ENCODE peak calls at places on chromosomes 13 and 19, in six cellular contexts. A is NT2/D1, G is PC-3, U is fibroblast of lung, D is IMR-90, W is colonic mucosa. F is an unnamed sample.

GRCh38 chr13:112731667-112732616 is 42.1 kb downstream of the ATP11A start:
- DNase-seq in A (no peak), G (no peak), U (no peak), D (no peak), W (no peak), F (no peak)

GRCh38 chr13:101242720-101243119 is 173.6 kb downstream of the NALCN start:
- DNase-seq in A (no peak), G (no peak), U (peak; percentile 33), D (peak; percentile 28), W (no peak), F (no peak)

GRCh38 chr13:21240586-21240985 is 64.1 kb downstream of the MRPL57 start:
- DNase-seq in A (no peak), G (peak; percentile 37), U (no peak), D (peak; percentile 58), W (no peak), F (peak; percentile 87)

GRCh38 chr19:14450168-14450874 is 17.2 kb downstream of the PKN1 start:
- DNase-seq in A (peak; percentile 87), G (peak; percentile 67), U (no peak), D (no peak), W (peak; percentile 39), F (peak; percentile 66)

GRCh38 chr19:30887042-30887441 is 462.2 kb downstream of the TSHZ3 start:
- DNase-seq in A (no peak), G (no peak), U (no peak), D (no peak), W (no peak), F (no peak)

GRCh38 chr13:106083620-106084350 is 451.7 kb downstream of the EFNB2 start:
- DNase-seq in A (no peak), G (peak; percentile 72), U (peak; percentile 59), D (peak; percentile 54), W (peak; percentile 63), F (peak; percentile 58)

GRCh38 chr13:107450931-107451330 is 764.4 kb downstream of the LIG4 start:
- DNase-seq in A (no peak), G (peak; percentile 56), U (peak; percentile 96), D (peak; percentile 99), W (no peak), F (peak; percentile 98)

GRCh38 chr13:28356506-28357064 is 138.3 kb downstream of the FLT1 start:
- DNase-seq in A (no peak), G (no peak), U (no peak), D (no peak), W (no peak), F (no peak)

GRCh38 chr13:20359335-20359734 is 127.2 kb upstream of the GJB6 start:
- DNase-seq in A (no peak), G (peak; percentile 98), U (peak; percentile 98), D (peak; percentile 99), W (no peak), F (peak; percentile 94)

GRCh38 chr19:11580665-11581418 is 3.4 kb upstream of the ACP5 start:
- DNase-seq in A (no peak), G (peak; percentile 9), U (no peak), D (peak; percentile 8), W (no peak), F (peak; percentile 23)

GRCh38 chr13:32016631-32017030 is 14.9 kb upstream of the FRY start:
- DNase-seq in A (no peak), G (no peak), U (no peak), D (no peak), W (no peak), F (peak; percentile 58)

GRCh38 chr19:5491565-5491964 is 36.3 kb downstream of the ZNRF4 start:
- DNase-seq in A (no peak), G (no peak), U (no peak), D (no peak), W (no peak), F (no peak)

GRCh38 chr19:45592366-45592765 is 7.8 kb upstream of the OPA3 start:
- DNase-seq in A (no peak), G (peak; percentile 41), U (no peak), D (no peak), W (no peak), F (peak; percentile 21)

GRCh38 chr19:45591004-45591637 is 6.5 kb upstream of the OPA3 start:
- DNase-seq in A (peak; percentile 16), G (no peak), U (peak; percentile 45), D (peak; percentile 35), W (peak; percentile 68), F (peak; percentile 34)

GRCh38 chr19:45591638-45592005 is 7.0 kb upstream of the OPA3 start:
- DNase-seq in A (no peak), G (no peak), U (no peak), D (no peak), W (no peak), F (no peak)

GRCh38 chr19:45595814-45596213 is 6.2 kb downstream of the GPR4 start:
- DNase-seq in A (no peak), G (no peak), U (peak; percentile 16), D (peak; percentile 43), W (no peak), F (peak; percentile 26)

DNA sequence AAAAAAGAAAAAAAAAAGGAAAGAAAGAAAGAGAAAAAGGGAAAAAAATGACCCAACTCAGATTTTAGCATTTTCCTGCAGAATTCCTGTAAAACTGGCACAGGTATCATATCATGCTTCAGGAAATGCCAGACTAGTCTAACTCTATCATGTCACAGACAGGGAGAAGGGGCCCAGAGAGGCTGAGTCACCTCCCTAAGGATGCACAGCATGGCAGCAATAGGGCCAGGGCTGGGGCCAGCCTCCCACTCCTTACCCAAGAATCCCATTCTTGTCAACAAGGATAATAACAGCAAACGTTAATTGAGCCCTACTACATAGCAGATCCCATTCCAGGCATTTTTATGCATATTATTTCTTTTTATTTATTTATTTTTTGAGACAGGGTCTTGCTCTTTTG is 8.5 kb downstream of the GPR4 start:
- DNase-seq in A (no peak), G (no peak), U (no peak), D (no peak), W (no peak), F (no peak)
- H3K27me3 ChIP-seq in A (peaks cover 13% of the 10 kb centered on the region), G (no peaks in the 10 kb centered on the region), U (peaks cover 5% of the 10 kb centered on the region), D (peaks cover 24% of the 10 kb centered on the region), W (peaks cover 2% of the 10 kb centered on the region), F (no peaks in the 10 kb centered on the region)

DNA sequence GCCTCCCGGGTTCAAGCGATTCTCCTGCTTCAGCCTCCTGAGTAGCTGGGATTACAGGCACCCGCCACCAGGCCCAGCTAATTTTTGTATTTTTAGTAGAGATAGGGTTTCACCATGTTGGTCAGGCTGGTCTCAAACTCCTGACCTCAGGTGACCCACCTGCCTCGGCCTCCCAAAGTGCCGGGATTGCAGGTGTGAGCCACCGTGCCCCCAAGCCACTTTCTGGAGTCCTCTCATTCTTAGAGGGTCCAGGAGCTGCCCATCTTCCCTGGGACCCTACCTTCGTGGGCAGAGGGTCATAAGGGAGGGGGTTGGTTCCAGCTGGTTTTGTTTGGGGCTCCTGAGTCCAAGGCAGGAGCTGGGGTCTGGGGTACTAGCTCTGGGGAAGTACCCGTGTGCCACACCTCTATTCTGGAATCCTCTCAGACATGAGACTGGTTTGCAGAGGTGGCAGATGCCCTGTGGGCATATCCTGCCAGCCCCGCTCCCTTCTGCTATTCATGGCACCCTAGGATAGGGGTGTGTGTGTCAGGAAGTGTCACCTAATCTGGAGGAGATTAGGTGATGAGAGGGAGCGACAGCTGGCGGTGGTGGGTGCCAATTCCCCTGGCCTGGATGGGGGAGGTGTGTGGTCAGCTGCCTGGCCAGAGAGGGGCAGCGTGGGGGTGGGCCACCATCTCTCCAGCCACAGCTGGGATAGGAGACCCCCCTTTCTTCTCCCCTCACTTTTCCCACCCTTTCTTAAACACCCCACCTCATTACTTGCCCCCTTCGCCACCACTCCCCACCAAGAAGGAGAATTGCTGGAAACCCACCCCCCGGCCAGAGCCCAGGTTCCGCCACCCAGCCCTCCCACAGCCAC is 2.1 kb downstream of the PRMT1 start:
- DNase-seq in A (no peak), G (peak; percentile 32), U (no peak), D (no peak), W (no peak), F (peak; percentile 24)
- H3K9ac ChIP-seq in A (no peak overlapping the region), G (no peak overlapping the region), U (no peak overlapping the region), D (no peak overlapping the region), W (peak overlapping the region; percentile 44), F (no peak overlapping the region)

GRCh38 chr19:4297901-4298771 is 4.1 kb downstream of the TMIGD2 start:
- DNase-seq in A (no peak), G (no peak), U (no peak), D (no peak), W (no peak), F (no peak)
- H3K27me3 ChIP-seq in A (no peaks in the 10 kb centered on the region), G (no peaks in the 10 kb centered on the region), U (peaks cover 3% of the 10 kb centered on the region), D (peaks cover 12% of the 10 kb centered on the region), W (no peaks in the 10 kb centered on the region), F (no peaks in the 10 kb centered on the region)

DNA sequence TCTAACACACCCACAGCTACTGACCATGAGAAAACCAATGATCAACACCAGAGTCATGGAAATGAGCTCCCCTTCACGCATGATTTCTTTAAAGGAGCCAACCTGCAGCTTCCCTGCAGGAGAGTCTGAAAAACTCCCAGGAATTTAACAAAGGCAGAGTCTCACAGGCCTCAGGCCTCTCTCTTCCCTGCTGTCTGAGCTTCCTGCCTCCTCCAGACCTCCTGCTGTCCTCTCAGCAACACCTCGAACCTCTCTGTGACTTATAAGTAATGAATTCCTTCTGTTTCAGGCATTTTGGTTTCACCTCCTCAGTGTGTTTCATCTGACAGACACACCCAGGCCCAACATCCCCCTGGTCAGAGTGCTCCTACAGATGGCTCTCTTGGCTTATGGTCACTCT is 1044.4 kb downstream of the UQCRFS1 start:
- DNase-seq in A (peak; percentile 71), G (no peak), U (no peak), D (no peak), W (no peak), F (no peak)
- H3K9ac ChIP-seq in A (no peak overlapping the region), G (no peak overlapping the region), U (no peak overlapping the region), D (no peak overlapping the region), W (no peak overlapping the region), F (no peak overlapping the region)

GRCh38 chr13:111412251-111412650 is 91.8 kb downstream of the TEX29 start:
- DNase-seq in A (no peak), G (no peak), U (no peak), D (no peak), W (no peak), F (no peak)
- H3K27me3 ChIP-seq in A (no peaks in the 10 kb centered on the region), G (peaks cover 92% of the 10 kb centered on the region), U (no peaks in the 10 kb centered on the region), D (peaks cover 20% of the 10 kb centered on the region), W (peaks cover 6% of the 10 kb centered on the region), F (peaks cover 70% of the 10 kb centered on the region)

DNA sequence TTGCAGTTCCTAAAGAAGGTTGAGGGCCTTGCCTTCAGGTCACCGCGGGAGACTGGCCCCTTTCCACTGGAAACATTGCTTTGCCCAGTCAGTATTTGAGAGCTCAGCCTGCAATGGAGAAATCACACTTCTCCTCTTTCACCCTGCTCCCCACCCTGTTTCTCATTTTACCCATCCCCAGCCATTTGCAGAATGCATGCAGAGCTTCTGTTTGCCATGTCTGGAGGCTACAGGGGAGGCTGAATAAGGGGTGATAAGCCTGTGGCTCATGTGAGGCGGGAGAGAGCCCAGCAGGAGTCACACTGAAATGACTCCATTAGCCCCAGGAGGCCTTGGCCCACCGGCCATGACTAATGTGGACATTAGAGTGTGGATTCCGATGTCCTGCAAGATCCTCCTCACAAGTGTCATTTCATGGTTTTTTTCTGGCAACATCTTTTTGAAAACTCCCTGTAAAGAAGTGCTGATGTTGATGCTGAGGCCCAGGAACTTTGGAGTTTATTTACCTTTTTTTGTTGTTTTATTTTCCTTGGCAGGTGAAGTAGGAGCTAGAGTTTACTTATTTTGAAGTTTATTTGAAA is 6.3 kb downstream of the SPINT2 start:
- DNase-seq in A (no peak), G (peak; percentile 81), U (no peak), D (peak; percentile 56), W (no peak), F (peak; percentile 87)
- H3K9ac ChIP-seq in A (no peak overlapping the region), G (peak overlapping the region; percentile 21), U (no peak overlapping the region), D (no peak overlapping the region), W (no peak overlapping the region), F (no peak overlapping the region)

GRCh38 chr13:67230243-67230773 is at the start of gene PCDH9:
- DNase-seq in A (peak; percentile 88), G (peak; percentile 89), U (peak; percentile 98), D (peak; percentile 97), W (peak; percentile 94), F (peak; percentile 96)
- H3K27me3 ChIP-seq in A (peaks cover 7% of the 10 kb centered on the region), G (no peaks in the 10 kb centered on the region), U (no peaks in the 10 kb centered on the region), D (no peaks in the 10 kb centered on the region), W (peaks cover 3% of the 10 kb centered on the region), F (no peaks in the 10 kb centered on the region)

GRCh38 chr13:110018009-110018408 is 231.6 kb upstream of the IRS2 start:
- DNase-seq in A (no peak), G (peak; percentile 60), U (no peak), D (peak; percentile 57), W (no peak), F (peak; percentile 58)
- H3K9ac ChIP-seq in A (no peak overlapping the region), G (peak overlapping the region; percentile 31), U (no peak overlapping the region), D (no peak overlapping the region), W (no peak overlapping the region), F (peak overlapping the region; percentile 3)